ENCODE peak calls at places on chromosomes 12 and 14, in eight cellular contexts. G is small intestine; C is NAMALWA; F is lower lobe of right lung; H is ecto neural progenitor cell; W is NK-92 treated with Interleukin-12 subunit alpha and Interleukin-12 subunit beta, amount 100 ng/mL, for 24 hours; D is aorta; M is NCI-H446. L is an unnamed sample.
A peak's percentile ranks its signal among the peaks of the same experiment; 100 is the strongest.

GRCh38 chr12:90055071-90055470 is 346.4 kb upstream of the ATP2B1 start:
- DNase-seq in G (no peak), C (no peak), F (no peak), H (no peak), W (no peak), D (no peak), M (no peak), L (no peak)

GRCh38 chr14:23147676-23148075 is 28.6 kb upstream of the CEBPE start:
- DNase-seq in G (peak; percentile 29), C (no peak), F (no peak), H (no peak), W (no peak), D (no peak), M (peak; percentile 95), L (peak; percentile 79)

GRCh38 chr12:114858388-114859146 is 174.6 kb upstream of the TBX3 start:
- DNase-seq in G (peak; percentile 88), C (peak; percentile 2), F (no peak), H (no peak), W (no peak), D (no peak), M (no peak), L (no peak)

GRCh38 chr12:3480744-3481143 is 10.3 kb upstream of the PRMT8 start:
- DNase-seq in G (no peak), C (no peak), F (no peak), H (no peak), W (no peak), D (no peak), M (no peak), L (no peak)

GRCh38 chr12:104473374-104473983 is 16.7 kb downstream of the CHST11 start:
- DNase-seq in G (no peak), C (peak; percentile 44), F (no peak), H (no peak), W (no peak), D (no peak), M (no peak), L (no peak)

GRCh38 chr12:58648151-58648550 is 272.2 kb downstream of the LRIG3 start:
- DNase-seq in G (no peak), C (no peak), F (no peak), H (no peak), W (no peak), D (no peak), M (peak; percentile 26), L (no peak)

GRCh38 chr14:92589213-92589852 is 75.8 kb downstream of the RIN3 start:
- DNase-seq in G (peak; percentile 71), C (peak; percentile 49), F (no peak), H (peak; percentile 37), W (no peak), D (no peak), M (no peak), L (no peak)

GRCh38 chr12:109523071-109523470 is 45.6 kb downstream of the UBE3B start:
- DNase-seq in G (no peak), C (no peak), F (no peak), H (no peak), W (no peak), D (no peak), M (peak; percentile 59), L (peak; percentile 36)

GRCh38 chr14:73180385-73180805 is 44.1 kb downstream of the PSEN1 start:
- DNase-seq in G (peak; percentile 20), C (no peak), F (no peak), H (no peak), W (no peak), D (no peak), M (no peak), L (no peak)

GRCh38 chr12:131726-132465 is 65.3 kb downstream of the IQSEC3 start:
- DNase-seq in G (no peak), C (no peak), F (no peak), H (no peak), W (no peak), D (no peak), M (no peak), L (no peak)

GRCh38 chr12:6929806-6930452 is 2.2 kb downstream of the ATN1 start:
- DNase-seq in G (peak; percentile 47), C (no peak), F (no peak), H (no peak), W (no peak), D (peak; percentile 22), M (no peak), L (no peak)

GRCh38 chr14:77037886-77038511 is 9.5 kb upstream of the IRF2BPL start:
- DNase-seq in G (no peak), C (no peak), F (peak; percentile 68), H (no peak), W (no peak), D (no peak), M (no peak), L (no peak)

GRCh38 chr14:101927859-101928258 is 36.5 kb upstream of the DYNC1H1 start:
- DNase-seq in G (no peak), C (no peak), F (peak; percentile 87), H (no peak), W (no peak), D (peak; percentile 95), M (no peak), L (peak; percentile 67)

GRCh38 chr12:104668274-104668718 is 211.5 kb downstream of the CHST11 start:
- DNase-seq in G (peak; percentile 23), C (no peak), F (peak; percentile 70), H (no peak), W (no peak), D (no peak), M (no peak), L (no peak)

GRCh38 chr14:28542040-28542439 is 224.5 kb upstream of the FOXG1 start:
- DNase-seq in G (no peak), C (no peak), F (no peak), H (no peak), W (no peak), D (no peak), M (no peak), L (no peak)

GRCh38 chr12:24599737-24600136 is 349.2 kb downstream of the BCAT1 start:
- DNase-seq in G (no peak), C (peak; percentile 90), F (no peak), H (no peak), W (no peak), D (no peak), M (no peak), L (no peak)

GRCh38 chr12:117441751-117442150 is 80.3 kb upstream of the NOS1 start:
- DNase-seq in G (no peak), C (peak; percentile 8), F (no peak), H (no peak), W (no peak), D (no peak), M (peak; percentile 38), L (peak; percentile 18)

GRCh38 chr12:1587927-1588573 is 6.3 kb downstream of the FBXL14 start:
- DNase-seq in G (no peak), C (no peak), F (no peak), H (no peak), W (no peak), D (no peak), M (no peak), L (no peak)